ENCODE peak calls at places on chromosomes 13 and 19, in five cellular contexts. G is A673, H is cardiac muscle cell, K is left ventricle myocardium inferior, J is GM23338. L is an unnamed sample.

GRCh38 chr19:33293255-33294057 is 8.9 kb downstream of the CEBPA start:
- DNase-seq in G (peak; percentile 66), K (no peak), J (no peak), H (no peak), L (no peak)

GRCh38 chr13:42762251-42762650 is 19.1 kb upstream of the FAM216B start:
- DNase-seq in G (no peak), H (no peak), J (no peak), K (no peak), L (no peak)

GRCh38 chr13:29850213-29850898 is at the start of gene UBL3:
- DNase-seq in K (peak; percentile 96), H (peak; percentile 97), G (peak; percentile 98), J (peak; percentile 98), L (peak; percentile 96)

GRCh38 chr13:30752991-30753616 is 17.8 kb downstream of the ALOX5AP start:
- DNase-seq in H (peak; percentile 29), K (no peak), J (no peak), G (no peak), L (no peak)

GRCh38 chr19:29682236-29682895 is 17.1 kb downstream of the PLEKHF1 start:
- DNase-seq in K (no peak), G (no peak), H (no peak), J (no peak), L (no peak)

GRCh38 chr13:94369862-94370491 is 109.5 kb downstream of the DCT start:
- DNase-seq in K (no peak), G (no peak), J (no peak), H (no peak), L (no peak)

GRCh38 chr13:32284927-32285632 is 30.1 kb downstream of the ZAR1L start:
- DNase-seq in K (no peak), J (no peak), H (peak; percentile 73), G (peak; percentile 68), L (peak; percentile 94)

GRCh38 chr19:35476149-35476548 is 14.1 kb downstream of the KRTDAP start:
- DNase-seq in K (no peak), G (no peak), H (no peak), J (peak; percentile 90), L (no peak)

GRCh38 chr19:16654621-16655020 is 5.3 kb downstream of the SMIM7 start:
- DNase-seq in H (no peak), K (no peak), J (no peak), G (peak; percentile 58), L (peak; percentile 18)

GRCh38 chr13:71209217-71209616 is 657.8 kb downstream of the DACH1 start:
- DNase-seq in H (no peak), K (no peak), J (no peak), G (no peak), L (no peak)

GRCh38 chr19:3536429-3537100 is 2.4 kb upstream of the TEKTIP1 start:
- DNase-seq in K (peak; percentile 45), H (no peak), G (no peak), J (no peak), L (no peak)

GRCh38 chr13:46396341-46396740 is 9.3 kb upstream of the RUBCNL start:
- DNase-seq in J (no peak), K (no peak), H (no peak), G (no peak), L (no peak)

GRCh38 chr19:31118292-31118925 is 230.8 kb downstream of the TSHZ3 start:
- DNase-seq in H (peak; percentile 46), J (peak; percentile 23), G (no peak), K (peak; percentile 17), L (no peak)

GRCh38 chr19:10603084-10603872 is 16.2 kb upstream of the AP1M2 start:
- DNase-seq in J (peak; percentile 56), G (peak; percentile 65), K (peak; percentile 39), H (peak; percentile 16), L (peak; percentile 32)

GRCh38 chr13:83352391-83352790 is 529.9 kb downstream of the SLITRK1 start:
- DNase-seq in H (no peak), G (no peak), J (no peak), K (no peak), L (no peak)

GRCh38 chr13:26663801-26664200 is 96.8 kb downstream of the GPR12 start:
- DNase-seq in G (no peak), K (no peak), H (no peak), J (no peak), L (no peak)

GRCh38 chr19:8265872-8266271 is 42.3 kb downstream of the CD320 start:
- DNase-seq in J (no peak), G (no peak), K (no peak), H (no peak), L (no peak)

DNA sequence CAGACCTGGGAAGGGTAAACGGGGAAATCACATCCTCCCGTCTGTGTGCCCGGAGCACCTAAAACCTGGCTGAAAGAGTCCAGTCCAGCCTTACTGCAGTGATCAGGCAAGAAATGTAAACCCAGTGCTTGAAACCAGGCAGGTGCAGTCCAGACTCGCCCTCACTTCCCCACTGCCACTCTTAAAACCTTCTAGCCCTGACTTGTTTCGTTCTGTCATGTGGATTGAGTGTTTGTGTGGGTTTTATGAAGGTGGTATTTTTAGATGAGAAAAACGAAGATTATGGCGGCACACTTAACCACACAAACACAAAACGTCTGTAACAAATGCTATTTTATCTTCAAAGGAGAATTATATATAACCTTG is 836 bp upstream of the CKAP2 start:
- DNase-seq in K (no peak), G (no peak), H (peak; percentile 10), J (peak; percentile 12), L (no peak)
- H3K4me1 ChIP-seq in K (peaks cover 38% of the 10 kb centered on the region), G (peaks cover 24% of the 10 kb centered on the region), H (peaks cover 14% of the 10 kb centered on the region), J (peaks cover 2% of the 10 kb centered on the region), L (peaks cover 11% of the 10 kb centered on the region)

GRCh38 chr19:46726551-46726950 is 9.6 kb upstream of the PRKD2 start:
- DNase-seq in J (no peak), K (no peak), G (no peak), H (no peak), L (no peak)

GRCh38 chr19:46727036-46727501 is 10.2 kb upstream of the PRKD2 start:
- DNase-seq in J (no peak), H (no peak), K (no peak), G (no peak), L (no peak)

GRCh38 chr19:46724468-46724867 is 7.6 kb upstream of the PRKD2 start:
- DNase-seq in G (no peak), K (no peak), H (no peak), J (no peak), L (no peak)

GRCh38 chr19:46725036-46725820 is 8.3 kb upstream of the PRKD2 start:
- DNase-seq in J (no peak), H (no peak), G (no peak), K (no peak), L (no peak)

DNA sequence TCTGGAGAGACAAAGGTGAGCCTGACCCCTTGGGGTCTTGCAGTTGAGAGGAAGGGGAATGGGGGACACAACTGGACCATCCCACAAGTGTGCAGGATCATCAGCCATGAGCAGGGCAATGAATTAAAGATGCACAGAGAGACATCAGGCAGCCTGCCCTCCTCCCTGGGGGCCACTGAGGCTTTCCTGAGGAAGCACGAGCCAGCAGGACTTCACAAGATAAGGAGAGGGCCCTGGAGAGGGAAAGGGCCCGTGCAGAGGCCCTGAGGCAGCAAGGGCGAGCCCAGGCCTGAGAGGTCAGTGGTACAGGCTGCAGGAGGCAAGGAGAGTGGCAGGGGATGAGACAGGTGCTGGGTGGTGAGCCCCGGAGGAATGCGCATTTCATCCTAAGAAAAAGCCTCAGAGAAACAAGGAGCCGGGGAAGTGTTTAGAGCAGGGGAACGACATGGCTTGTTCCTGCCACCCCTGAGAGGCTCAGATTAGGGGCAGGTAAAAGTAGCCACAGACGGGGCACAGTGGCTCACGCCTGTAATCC is 9.0 kb upstream of the PRKD2 start:
- DNase-seq in G (no peak), H (no peak), J (no peak), K (no peak), L (no peak)
- H3K4me1 ChIP-seq in G (no peaks in the 10 kb centered on the region), H (no peaks in the 10 kb centered on the region), J (no peaks in the 10 kb centered on the region), K (peaks cover 40% of the 10 kb centered on the region), L (no peaks in the 10 kb centered on the region)

GRCh38 chr13:50406831-50407230 is 391.6 kb downstream of the KCNRG start:
- DNase-seq in K (no peak), J (no peak), G (no peak), H (no peak), L (no peak)

GRCh38 chr13:50410921-50411712 is 395.9 kb downstream of the KCNRG start:
- DNase-seq in G (peak; percentile 31), K (no peak), J (no peak), H (peak; percentile 70), L (no peak)

GRCh38 chr13:50412046-50412617 is 396.9 kb downstream of the KCNRG start:
- DNase-seq in K (no peak), G (no peak), J (no peak), H (no peak), L (no peak)

GRCh38 chr13:50408068-50408467 is 392.8 kb downstream of the KCNRG start:
- DNase-seq in G (no peak), K (no peak), J (no peak), H (no peak), L (no peak)

DNA sequence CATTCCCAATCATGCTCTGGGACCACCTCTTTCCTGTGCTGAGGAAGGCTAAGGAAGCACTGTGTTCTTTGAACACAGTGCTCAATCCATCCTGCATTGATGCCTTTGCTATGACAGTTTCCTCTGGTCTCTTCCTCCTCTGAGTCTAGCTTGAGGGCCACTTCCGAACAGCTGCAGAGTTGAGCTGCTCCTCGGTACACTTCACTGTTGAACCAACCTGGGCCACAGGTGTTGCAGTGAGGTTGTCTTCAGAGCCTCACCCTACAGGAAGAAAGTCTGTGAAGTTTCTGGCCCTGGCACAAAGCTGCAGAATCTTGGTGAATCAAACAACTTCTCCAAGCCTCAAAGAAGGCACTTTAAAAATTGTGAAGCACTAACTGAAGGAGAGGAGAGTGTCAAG is 393.9 kb downstream of the KCNRG start:
- DNase-seq in J (no peak), G (no peak), K (no peak), H (no peak), L (no peak)
- H3K4me1 ChIP-seq in J (no peaks in the 10 kb centered on the region), G (no peaks in the 10 kb centered on the region), K (peaks cover 18% of the 10 kb centered on the region), H (peaks cover 24% of the 10 kb centered on the region), L (peaks cover 2% of the 10 kb centered on the region)

GRCh38 chr19:56112313-56112709 is 8.8 kb downstream of the ZNF787 start:
- DNase-seq in G (no peak), J (no peak), K (no peak), H (no peak), L (no peak)

GRCh38 chr19:56111601-56112312 is 9.3 kb downstream of the ZNF787 start:
- DNase-seq in J (peak; percentile 53), H (no peak), G (no peak), K (peak; percentile 53), L (no peak)

GRCh38 chr19:56114711-56115110 is 6.4 kb downstream of the ZNF787 start:
- DNase-seq in H (no peak), G (no peak), K (no peak), J (no peak), L (no peak)

GRCh38 chr19:56114051-56114694 is 6.9 kb downstream of the ZNF787 start:
- DNase-seq in K (no peak), G (no peak), H (no peak), J (no peak), L (no peak)

DNA sequence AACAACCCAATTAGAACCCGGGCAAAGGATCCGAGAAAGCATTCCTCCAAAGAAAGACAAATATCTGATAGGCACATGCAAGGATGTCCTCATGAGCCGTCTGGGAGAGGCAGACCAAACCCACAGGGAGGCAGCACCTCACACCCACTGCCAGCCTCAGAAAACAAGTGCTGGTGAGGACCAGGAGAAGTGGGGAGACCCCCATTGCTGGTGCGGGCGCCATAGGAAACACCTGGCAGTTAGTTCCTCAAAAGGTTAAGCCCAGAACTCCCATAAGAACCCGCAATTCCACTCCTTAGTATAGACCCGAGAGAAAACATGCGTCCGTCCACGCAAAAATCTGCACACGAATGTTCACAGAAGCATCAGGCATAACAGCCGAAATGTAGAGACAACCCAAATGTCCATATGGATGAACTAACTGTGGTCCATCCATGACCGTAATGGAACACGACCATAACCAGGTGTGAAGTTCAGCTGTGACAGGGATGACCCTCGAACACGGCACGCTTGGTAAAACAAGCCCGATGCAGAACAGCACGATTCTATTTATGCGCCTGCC is 7.9 kb downstream of the ZNF787 start:
- DNase-seq in H (no peak), G (no peak), J (no peak), K (no peak), L (no peak)
- H3K4me1 ChIP-seq in H (peaks cover 63% of the 10 kb centered on the region), G (peaks cover 40% of the 10 kb centered on the region), J (peaks cover 55% of the 10 kb centered on the region), K (peaks cover 98% of the 10 kb centered on the region), L (no peaks in the 10 kb centered on the region)